ENCODE peak calls at places on chromosomes 5 and 9, in six cellular contexts. L is endothelial cell of umbilical vein, N is IMR-90, K is HCT116, J is keratinocyte, T is neural progenitor cell. X is an unnamed sample.

GRCh38 chr5:43410414-43410813 is 1.8 kb downstream of the CCL28 start:
- DNase-seq in L (no peak), N (no peak), K (no peak), J (no peak), T (no peak), X (no peak)

GRCh38 chr5:122478741-122479459 is 166.9 kb downstream of the SNCAIP start:
- DNase-seq in L (no peak), N (peak), K (peak), J (no peak), T (no peak), X (peak)

GRCh38 chr9:79221084-79221483 is 350.7 kb upstream of the TLE4 start:
- DNase-seq in L (peak), N (peak), K (no peak), J (peak), T (no peak), X (peak)

GRCh38 chr9:93648836-93649235 is 72.5 kb downstream of the PHF2 start:
- DNase-seq in L (no peak), N (no peak), K (no peak), J (no peak), T (no peak), X (no peak)

GRCh38 chr5:81147970-81148571 is 85.1 kb upstream of the CKMT2 start:
- DNase-seq in L (no peak), N (no peak), K (no peak), J (no peak), T (no peak), X (no peak)

GRCh38 chr5:140925806-140926205 is 293 bp upstream of the PCDHAC1 start:
- DNase-seq in L (no peak), N (no peak), K (no peak), J (no peak), T (no peak), X (no peak)

GRCh38 chr9:128568470-128569083 is 16.2 kb downstream of the SPTAN1 start:
- DNase-seq in L (no peak), N (peak), K (no peak), J (no peak), T (no peak), X (peak)

GRCh38 chr9:37430841-37431597 is 8.5 kb downstream of the GRHPR start:
- DNase-seq in L (no peak), N (no peak), K (no peak), J (no peak), T (peak), X (no peak)

GRCh38 chr5:14177651-14178050 is 34.5 kb downstream of the TRIO start:
- DNase-seq in L (no peak), N (no peak), K (no peak), J (no peak), T (no peak), X (no peak)

GRCh38 chr5:139392678-139393496 is 2.0 kb downstream of the PROB1 start:
- DNase-seq in L (peak), N (no peak), K (peak), J (no peak), T (peak), X (no peak)

GRCh38 chr5:83104031-83104430 is 26.7 kb downstream of the XRCC4 start:
- DNase-seq in L (no peak), N (no peak), K (no peak), J (no peak), T (no peak), X (no peak)

DNA sequence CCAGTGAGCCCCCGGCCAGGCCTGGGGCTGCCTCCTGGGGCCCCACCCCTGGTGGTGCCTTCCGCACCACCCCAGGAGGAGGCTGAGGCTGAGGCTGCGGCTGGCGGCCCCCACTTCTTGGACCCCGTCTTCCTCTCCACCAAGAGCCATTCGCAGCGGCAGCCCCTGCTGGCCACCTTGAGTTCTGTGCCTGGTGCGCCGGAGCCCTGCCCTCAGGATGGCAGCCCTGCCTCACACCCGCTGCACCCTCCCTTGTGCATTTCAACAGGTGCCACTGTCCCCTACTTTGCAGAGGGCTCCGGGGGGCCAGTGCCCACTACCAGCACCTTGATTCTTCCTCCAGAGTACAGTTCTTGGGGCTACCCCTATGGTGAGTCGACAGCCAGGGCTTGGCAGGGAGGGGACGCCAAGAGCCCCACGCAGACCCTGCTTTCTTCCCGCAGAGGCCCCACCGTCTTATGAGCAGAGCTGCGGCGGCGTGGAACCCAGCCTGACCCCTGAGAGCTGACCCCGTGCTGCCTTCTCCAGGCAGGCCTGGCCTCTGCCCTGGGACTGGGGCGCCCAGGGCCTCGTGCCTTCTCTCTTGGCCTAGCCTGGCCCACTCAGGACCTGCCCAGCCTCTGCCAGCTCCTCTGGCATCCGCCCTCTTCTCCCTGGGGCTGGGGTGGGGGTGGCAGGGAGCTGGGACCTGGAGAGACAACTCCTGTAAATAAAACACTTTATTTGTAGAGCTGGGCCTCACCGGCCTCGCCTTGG is 4.0 kb upstream of the EHMT1 start:
- DNase-seq in L (no peak), N (no peak), K (no peak), J (no peak), T (no peak), X (no peak)
- H3K4me2 ChIP-seq in L (no peak), N (no peak), K (no peak), J (no peak), T (no peak), X (no peak)

DNA sequence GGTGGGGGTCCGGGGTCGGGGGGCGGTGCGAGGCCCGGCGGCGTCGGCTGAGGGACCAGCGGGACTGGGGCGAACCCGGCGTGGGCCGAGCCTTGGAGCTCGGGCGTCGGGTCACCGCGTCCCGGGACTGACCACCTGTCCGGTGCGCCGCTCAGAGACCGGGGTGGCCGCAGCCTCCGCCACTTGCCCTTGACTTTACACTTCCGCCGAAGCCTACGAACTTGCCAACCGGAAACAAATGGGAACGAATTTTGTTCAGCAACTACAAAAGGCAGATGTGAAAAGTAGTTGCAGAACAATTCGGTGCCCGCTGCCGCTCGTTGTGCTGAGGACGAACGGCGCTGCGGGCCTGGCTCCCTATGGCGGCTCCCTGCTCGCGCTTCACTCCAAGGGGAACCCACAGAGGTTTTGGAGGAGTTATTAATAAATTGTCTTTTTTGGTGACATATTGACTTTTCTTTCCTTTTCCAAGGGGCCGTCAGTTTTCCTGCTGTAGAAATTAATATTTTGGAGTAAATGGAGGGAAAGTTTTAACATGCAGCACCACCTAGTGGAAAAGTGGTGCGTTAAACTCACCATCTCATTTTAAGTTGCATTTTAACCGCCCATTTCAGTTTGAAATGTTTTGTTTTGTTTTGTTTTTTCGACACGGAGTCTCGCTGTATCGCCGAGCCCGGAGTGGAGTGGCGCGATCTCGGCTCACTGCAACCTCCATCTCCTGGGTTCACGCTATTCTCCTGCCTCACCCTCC is 490 bp downstream of the PCBD2 start:
- DNase-seq in L (peak), N (peak), K (peak), J (no peak), T (peak), X (peak)
- H2AFZ ChIP-seq in L (peak), N (peak), K (no peak), J (peak), T (peak), X (peak)

DNA sequence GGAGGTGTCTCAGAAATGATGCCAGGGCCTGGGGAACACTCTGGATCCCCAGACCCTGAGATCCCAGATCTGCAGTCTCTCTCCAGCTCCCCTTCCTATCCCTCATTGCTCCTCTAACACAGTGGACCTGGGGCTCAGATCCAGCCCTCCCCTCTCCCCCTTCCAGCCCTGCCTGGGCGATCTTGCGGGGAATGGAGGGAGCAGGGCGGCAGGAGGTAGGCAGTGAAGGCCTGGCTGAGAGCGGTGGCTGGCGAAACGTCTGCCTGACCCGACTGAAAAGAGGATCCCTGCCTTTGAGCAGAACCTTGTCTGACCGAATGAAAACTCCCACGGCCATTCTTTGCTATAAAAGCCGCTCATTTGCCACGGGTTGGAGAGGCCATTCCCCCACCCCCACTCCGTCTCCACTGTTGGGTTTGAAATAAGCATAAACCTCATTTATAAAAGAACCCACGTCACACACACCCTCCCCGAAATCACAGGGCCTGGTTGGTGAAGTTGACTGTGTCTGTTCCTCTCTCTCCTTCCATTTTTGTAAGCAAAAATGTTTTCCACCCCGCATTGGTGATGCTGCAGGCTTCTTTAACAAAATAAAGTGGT is 8.8 kb downstream of the MSX2 start:
- DNase-seq in L (no peak), N (no peak), K (no peak), J (no peak), T (peak), X (no peak)
- H3K27ac ChIP-seq in L (no peak), N (no peak), K (no peak), J (no peak), T (no peak), X (no peak)

GRCh38 chr5:76388236-76388635 is 14.8 kb upstream of the IQGAP2 start:
- DNase-seq in L (no peak), N (no peak), K (no peak), J (no peak), T (no peak), X (no peak)
- H3K4me2 ChIP-seq in L (no peak), N (no peak), K (no peak), J (no peak), T (no peak), X (no peak)

DNA sequence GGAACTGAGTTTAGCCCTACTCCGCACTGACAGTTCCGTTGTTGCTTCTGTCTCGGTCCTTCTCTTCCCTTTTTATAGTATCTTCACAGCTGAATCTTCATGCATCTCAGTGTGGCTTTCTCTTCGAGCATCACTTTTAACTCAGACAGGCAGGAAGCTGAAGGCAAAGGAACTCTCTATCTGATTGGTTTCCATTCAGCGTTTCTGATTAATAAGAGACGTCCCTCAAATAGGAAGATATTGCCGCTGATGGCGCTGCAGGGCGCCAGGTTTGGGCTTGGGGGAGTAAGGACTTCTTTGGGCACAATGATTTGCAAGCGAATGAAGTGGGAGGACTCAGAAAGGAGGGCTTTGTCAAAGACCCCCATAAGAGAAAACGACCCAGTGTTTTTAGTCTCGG is at the start of gene CDH9:
- DNase-seq in L (no peak), N (no peak), K (no peak), J (no peak), T (peak), X (no peak)
- H2AFZ ChIP-seq in L (no peak), N (no peak), K (no peak), J (peak), T (peak), X (no peak)

DNA sequence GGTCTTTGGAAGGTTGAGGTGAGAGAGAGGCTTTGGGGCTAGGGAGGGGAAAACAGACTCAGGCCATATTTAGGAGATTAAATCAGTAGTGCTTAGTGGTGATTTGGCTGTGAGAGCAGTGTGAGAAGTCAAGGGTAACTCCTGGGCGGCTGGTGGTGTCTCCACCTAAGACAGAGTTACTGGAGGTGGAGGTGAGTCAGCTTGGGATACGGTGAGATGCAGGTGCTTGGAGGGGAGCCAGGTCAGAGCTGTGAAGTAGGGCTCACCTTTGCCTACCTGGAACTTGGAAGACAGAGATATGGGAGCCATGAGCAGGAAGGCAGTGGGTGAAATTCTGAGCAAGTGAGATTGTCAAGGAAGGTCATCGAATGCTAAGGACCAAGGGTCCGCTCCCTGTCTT is 24.5 kb downstream of the RGS3 start:
- DNase-seq in L (no peak), N (no peak), K (no peak), J (no peak), T (no peak), X (peak)
- H3K27ac ChIP-seq in L (no peak), N (no peak), K (no peak), J (no peak), T (no peak), X (no peak)